ENCODE peak calls at places on chromosomes 7 and 10, in four cellular contexts. C is HepG2, R is A549, T is GM12878. G is an unnamed sample.

GRCh38 chr10:62655337-62655994 is 149.1 kb upstream of the ADO start:
- DNase-seq in C (no peak), T (peak; percentile 95), R (no peak), G (no peak)

GRCh38 chr10:22244855-22245254 is 27.0 kb upstream of the EBLN1 start:
- DNase-seq in T (no peak), C (no peak), R (no peak), G (no peak)

GRCh38 chr7:97798036-97799019 is 66.4 kb downstream of the TAC1 start:
- DNase-seq in R (no peak), T (no peak), C (no peak), G (no peak)

GRCh38 chr10:73759512-73760115 is 15.4 kb downstream of the SEC24C start:
- DNase-seq in C (no peak), R (no peak), T (no peak), G (no peak)

GRCh38 chr7:37083311-37084096 is 359.2 kb upstream of the AOAH start:
- DNase-seq in T (no peak), R (no peak), C (no peak), G (no peak)

GRCh38 chr10:121886997-121887622 is 40.7 kb downstream of the ATE1 start:
- DNase-seq in R (peak; percentile 78), C (peak; percentile 61), T (no peak), G (peak; percentile 69)

GRCh38 chr7:8215648-8216047 is 46.3 kb downstream of the ICA1 start:
- DNase-seq in T (no peak), C (no peak), R (no peak), G (no peak)

GRCh38 chr7:116224492-116225098 is 14.3 kb downstream of the TES start:
- DNase-seq in R (no peak), C (no peak), T (no peak), G (no peak)

GRCh38 chr7:108097703-108098102 is 32.5 kb downstream of the LAMB4 start:
- DNase-seq in R (peak; percentile 55), C (peak; percentile 20), T (no peak), G (peak; percentile 59)

GRCh38 chr7:3158501-3158900 is 114.8 kb upstream of the CARD11 start:
- DNase-seq in C (no peak), R (no peak), T (no peak), G (no peak)

GRCh38 chr10:36455481-36456119 is 669.8 kb upstream of the ANKRD30A start:
- DNase-seq in T (no peak), R (no peak), C (no peak), G (no peak)

GRCh38 chr7:22565315-22565811 is 65.4 kb upstream of the STEAP1B start:
- DNase-seq in T (peak; percentile 45), C (no peak), R (no peak), G (no peak)

GRCh38 chr7:138527746-138528223 is 67.7 kb downstream of the TRIM24 start:
- DNase-seq in R (no peak), C (peak; percentile 25), T (no peak), G (no peak)

GRCh38 chr7:133051066-133051465 is 30.8 kb downstream of the CHCHD3 start:
- DNase-seq in R (no peak), C (no peak), T (no peak), G (peak; percentile 61)

GRCh38 chr10:76902949-76903348 is 734.7 kb downstream of the KCNMA1 start:
- DNase-seq in T (no peak), R (no peak), C (no peak), G (peak; percentile 23)

GRCh38 chr10:60717852-60718251 is 60.4 kb upstream of the CDK1 start:
- DNase-seq in C (no peak), R (no peak), T (no peak), G (no peak)

GRCh38 chr7:157429001-157429679 is 92.3 kb downstream of the DNAJB6 start:
- DNase-seq in T (no peak), R (no peak), C (no peak), G (no peak)

GRCh38 chr10:114618722-114619121 is 39.4 kb downstream of the ABLIM1 start:
- DNase-seq in R (no peak), T (no peak), C (no peak), G (no peak)

GRCh38 chr10:79438699-79439085 is 6.7 kb downstream of the ZCCHC24 start:
- DNase-seq in T (no peak), R (no peak), C (no peak), G (no peak)

GRCh38 chr7:157129200-157129599 is 9.5 kb upstream of the UBE3C start:
- DNase-seq in C (no peak), R (no peak), T (no peak), G (no peak)

GRCh38 chr10:78721231-78721630 is 347.5 kb upstream of the ZMIZ1 start:
- DNase-seq in R (no peak), T (no peak), C (no peak), G (no peak)

GRCh38 chr10:70331486-70332268 is 47.9 kb upstream of the NPFFR1 start:
- DNase-seq in T (peak; percentile 72), C (peak; percentile 84), R (peak; percentile 62), G (peak; percentile 79)

GRCh38 chr7:27053153-27053552 is 42.6 kb downstream of the HOXA1 start:
- DNase-seq in T (no peak), R (no peak), C (no peak), G (no peak)

GRCh38 chr10:31942892-31943291 is 14.3 kb upstream of the ARHGAP12 start:
- DNase-seq in T (no peak), C (peak; percentile 87), R (no peak), G (no peak)

GRCh38 chr10:112221545-112221944 is 38.0 kb upstream of the GPAM start:
- DNase-seq in T (no peak), C (no peak), R (no peak), G (no peak)

GRCh38 chr10:122285506-122286444 is 14.7 kb downstream of the BTBD16 start:
- DNase-seq in C (no peak), T (no peak), R (no peak), G (no peak)

GRCh38 chr7:114953724-114954123 is 31.8 kb downstream of the MDFIC start:
- DNase-seq in R (no peak), C (no peak), T (no peak), G (no peak)

GRCh38 chr7:7157177-7157886 is 25.0 kb upstream of the C1GALT1 start:
- DNase-seq in R (no peak), T (peak; percentile 45), C (no peak), G (no peak)

GRCh38 chr10:3978762-3979161 is 193.8 kb upstream of the KLF6 start:
- DNase-seq in T (no peak), C (no peak), R (no peak), G (no peak)

DNA sequence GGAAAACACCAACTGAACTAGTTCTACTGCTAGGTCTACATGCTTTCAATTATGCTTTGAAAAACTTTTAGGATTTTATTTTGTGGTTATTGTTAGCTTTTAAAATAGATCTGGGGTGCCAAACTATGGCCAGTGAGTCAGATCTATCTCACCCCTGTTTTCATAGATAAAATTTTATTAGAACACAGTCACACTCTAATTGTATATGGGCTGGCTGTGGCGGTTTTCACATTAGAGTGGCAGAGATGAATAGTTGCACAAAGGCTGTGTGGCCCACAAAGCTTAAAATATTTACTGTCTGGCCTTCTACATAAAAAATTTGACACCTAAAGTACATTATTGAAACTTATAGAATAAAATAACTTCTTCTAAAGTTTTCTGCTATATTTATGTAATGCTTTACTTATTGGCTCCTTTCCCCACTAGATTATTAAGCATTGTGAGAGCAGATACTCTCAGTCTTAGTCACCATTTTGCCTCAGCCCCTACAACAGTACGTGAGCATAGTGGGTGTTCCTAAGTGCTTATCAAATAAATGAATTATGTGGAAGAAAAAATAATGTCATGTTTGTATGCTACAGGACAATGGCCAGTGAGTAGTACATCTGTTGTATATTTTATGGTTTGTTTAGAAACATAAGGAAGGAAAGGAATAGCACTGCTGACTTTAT is 5.4 kb upstream of the SUV39H2 start:
- DNase-seq in T (no peak), R (no peak), C (no peak), G (no peak)
- TF ChIP-seq PBX3 in T (no peak), R (no peak), C (no peak), G (no peak)

DNA sequence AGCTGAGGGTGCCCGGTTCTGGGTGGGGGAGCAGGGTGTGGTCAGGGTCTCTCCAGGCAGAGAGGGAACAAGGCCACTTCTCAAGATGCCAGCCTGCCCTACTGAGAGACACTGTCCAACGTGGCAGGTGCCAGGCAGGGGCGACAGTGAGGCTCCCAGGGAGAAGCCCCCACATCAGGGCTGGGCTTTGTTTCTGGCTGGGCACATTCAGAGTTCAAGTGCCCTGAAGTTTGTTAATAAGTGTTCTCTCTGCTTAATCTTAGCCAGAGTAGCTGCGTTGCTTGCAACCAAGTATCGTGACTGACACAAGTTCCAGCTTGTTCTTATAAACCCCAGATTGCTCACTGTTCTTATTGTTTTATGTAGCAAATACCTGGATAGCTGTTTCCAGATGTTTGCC is 21.8 kb downstream of the FOXL3 start:
- DNase-seq in C (no peak), T (no peak), R (no peak), G (no peak)
- TF ChIP-seq PBX3 in C (no peak), T (no peak), R (no peak), G (no peak)

DNA sequence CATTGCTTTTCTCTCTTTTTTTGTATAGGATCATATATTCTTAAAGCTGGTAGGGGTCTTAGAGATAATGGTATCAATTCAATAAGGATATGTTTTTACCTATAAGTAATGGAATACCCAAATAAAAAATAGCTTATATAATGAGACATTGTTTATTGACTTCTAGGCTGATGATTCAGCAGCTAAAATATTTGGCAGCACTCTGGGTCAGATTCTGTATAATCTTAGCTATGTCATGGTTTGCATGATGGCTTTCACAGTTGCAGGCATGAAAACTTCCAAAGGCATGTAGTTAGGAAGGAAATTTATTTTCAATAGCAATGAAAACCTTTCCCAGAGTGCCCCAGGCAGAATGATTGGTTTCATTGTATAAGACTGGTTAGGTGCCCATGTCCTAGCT is 32.1 kb upstream of the A1CF start:
- DNase-seq in C (no peak), T (no peak), R (no peak), G (no peak)
- TF ChIP-seq PBX3 in C (no peak), T (no peak), R (no peak), G (no peak)

DNA sequence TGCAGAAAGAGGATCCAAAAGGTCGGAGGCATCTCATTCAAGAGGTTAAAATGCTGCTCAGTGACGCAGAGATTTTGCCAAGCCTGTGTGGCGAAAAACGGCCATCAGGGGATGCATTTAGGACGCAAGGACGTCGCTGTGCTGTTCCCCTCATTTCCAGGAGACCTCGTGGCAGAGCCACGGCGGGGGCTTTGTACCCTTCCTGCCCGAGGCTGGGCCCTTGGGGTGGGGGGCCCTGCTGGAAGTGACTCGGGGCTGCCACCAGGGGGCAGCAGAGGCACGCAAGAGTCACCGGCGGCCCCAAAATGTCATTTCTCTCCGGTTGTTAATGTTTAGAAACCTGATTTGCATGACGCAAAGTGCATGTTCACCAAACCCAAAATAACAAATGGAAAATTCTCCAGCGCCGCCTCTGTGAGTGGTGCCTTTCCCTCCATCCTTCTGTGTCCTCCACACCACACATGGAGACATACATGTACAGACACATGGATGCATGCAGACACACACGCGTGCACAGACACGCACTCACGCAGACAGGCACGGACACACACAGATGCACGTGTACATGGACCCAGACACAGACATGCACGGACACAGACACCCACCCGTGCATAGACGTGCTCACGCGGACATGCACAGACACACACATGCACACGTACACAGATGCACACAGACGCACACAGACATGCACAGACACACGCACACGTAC is 51.0 kb upstream of the NKX6-2 start:
- DNase-seq in R (peak; percentile 69), C (peak; percentile 30), T (no peak), G (peak; percentile 94)
- TF ChIP-seq PBX3 in R (no peak), C (no peak), T (no peak), G (no peak)

GRCh38 chr7:150341263-150342118 is at the start of gene RARRES2:
- DNase-seq in R (no peak), C (peak; percentile 49), T (no peak), G (peak; percentile 85)

GRCh38 chr7:150339369-150339768 is 2.1 kb downstream of the RARRES2 start:
- DNase-seq in T (no peak), C (no peak), R (no peak), G (no peak)

GRCh38 chr7:150342119-150342405 is 633 bp upstream of the RARRES2 start:
- DNase-seq in C (no peak), T (no peak), R (no peak), G (no peak)

GRCh38 chr7:150340875-150341262 is 560 bp downstream of the RARRES2 start:
- DNase-seq in C (no peak), R (no peak), T (no peak), G (no peak)

GRCh38 chr7:150340024-150340749 is 1.2 kb downstream of the RARRES2 start:
- DNase-seq in T (no peak), R (no peak), C (peak; percentile 56), G (no peak)
- TF ChIP-seq PBX3 in T (no peak), R (no peak), C (no peak), G (no peak)

G was measured in SK-N-SH.